ENCODE peak calls at places on chromosomes 12 and 14, in four cellular contexts. One of them, this sample, is unnamed.

GRCh38 chr14:20400965-20401593 is 12.2 kb downstream of the TEP1 start:
- DNase-seq in DND-41: no peak
- DNase-seq in IMR-90: peak
- DNase-seq in mammary epithelial cell: peak
- DNase-seq in this sample: no peak

GRCh38 chr14:60563113-60563512 is 54.2 kb downstream of the SIX6 start:
- DNase-seq in DND-41: no peak
- DNase-seq in IMR-90: peak
- DNase-seq in mammary epithelial cell: no peak
- DNase-seq in this sample: no peak

GRCh38 chr12:116990329-116990728 is 79.6 kb downstream of the FBXW8 start:
- DNase-seq in DND-41: no peak
- DNase-seq in IMR-90: no peak
- DNase-seq in mammary epithelial cell: no peak
- DNase-seq in this sample: no peak

GRCh38 chr14:71245659-71246361 is 338.6 kb downstream of the PCNX1 start:
- DNase-seq in DND-41: peak
- DNase-seq in IMR-90: no peak
- DNase-seq in mammary epithelial cell: no peak
- DNase-seq in this sample: no peak

GRCh38 chr12:27549801-27550652 is 26.0 kb downstream of the PPFIBP1 start:
- DNase-seq in DND-41: no peak
- DNase-seq in IMR-90: peak
- DNase-seq in mammary epithelial cell: peak
- DNase-seq in this sample: no peak

GRCh38 chr12:114412307-114412706 is 6.4 kb upstream of the TBX5 start:
- DNase-seq in DND-41: no peak
- DNase-seq in IMR-90: no peak
- DNase-seq in mammary epithelial cell: no peak
- DNase-seq in this sample: no peak

GRCh38 chr14:33686856-33687255 is 264.0 kb downstream of the EGLN3 start:
- DNase-seq in DND-41: no peak
- DNase-seq in IMR-90: no peak
- DNase-seq in mammary epithelial cell: no peak
- DNase-seq in this sample: no peak

GRCh38 chr14:79375336-79375735 is 836.0 kb downstream of the DIO2 start:
- DNase-seq in DND-41: no peak
- DNase-seq in IMR-90: no peak
- DNase-seq in mammary epithelial cell: no peak
- DNase-seq in this sample: no peak

GRCh38 chr12:65792724-65793123 is 31.6 kb upstream of the HMGA2 start:
- DNase-seq in DND-41: no peak
- DNase-seq in IMR-90: no peak
- DNase-seq in mammary epithelial cell: no peak
- DNase-seq in this sample: no peak

GRCh38 chr14:87491816-87492215 is 501.2 kb downstream of the GALC start:
- DNase-seq in DND-41: no peak
- DNase-seq in IMR-90: no peak
- DNase-seq in mammary epithelial cell: peak
- DNase-seq in this sample: no peak
- H2AFZ ChIP-seq in DND-41: no peak
- H2AFZ ChIP-seq in IMR-90: no peak
- H2AFZ ChIP-seq in mammary epithelial cell: peak
- H2AFZ ChIP-seq in this sample: no peak

GRCh38 chr14:68928770-68929550 is 50.1 kb downstream of the ACTN1 start:
- DNase-seq in DND-41: no peak
- DNase-seq in IMR-90: no peak
- DNase-seq in mammary epithelial cell: no peak
- DNase-seq in this sample: no peak
- H3K4me3 ChIP-seq in DND-41: no peak
- H3K4me3 ChIP-seq in IMR-90: no peak
- H3K4me3 ChIP-seq in mammary epithelial cell: no peak
- H3K4me3 ChIP-seq in this sample: no peak

GRCh38 chr12:132433641-132434395 is 56.1 kb upstream of the FBRSL1 start:
- DNase-seq in DND-41: no peak
- DNase-seq in IMR-90: no peak
- DNase-seq in mammary epithelial cell: no peak
- DNase-seq in this sample: no peak

GRCh38 chr12:132432721-132433577 is 57.0 kb upstream of the FBRSL1 start:
- DNase-seq in DND-41: no peak
- DNase-seq in IMR-90: peak
- DNase-seq in mammary epithelial cell: no peak
- DNase-seq in this sample: no peak

GRCh38 chr12:132429932-132430643 is 59.9 kb upstream of the FBRSL1 start:
- DNase-seq in DND-41: peak
- DNase-seq in IMR-90: no peak
- DNase-seq in mammary epithelial cell: peak
- DNase-seq in this sample: no peak

GRCh38 chr12:132430838-132431826 is 58.8 kb upstream of the FBRSL1 start:
- DNase-seq in DND-41: no peak
- DNase-seq in IMR-90: no peak
- DNase-seq in mammary epithelial cell: no peak
- DNase-seq in this sample: no peak

GRCh38 chr12:132432126-132432525 is 57.8 kb upstream of the FBRSL1 start:
- DNase-seq in DND-41: no peak
- DNase-seq in IMR-90: no peak
- DNase-seq in mammary epithelial cell: no peak
- DNase-seq in this sample: no peak
- H3K4me2 ChIP-seq in DND-41: no peak
- H3K4me2 ChIP-seq in IMR-90: no peak
- H3K4me2 ChIP-seq in mammary epithelial cell: no peak
- H3K4me2 ChIP-seq in this sample: no peak

DNA sequence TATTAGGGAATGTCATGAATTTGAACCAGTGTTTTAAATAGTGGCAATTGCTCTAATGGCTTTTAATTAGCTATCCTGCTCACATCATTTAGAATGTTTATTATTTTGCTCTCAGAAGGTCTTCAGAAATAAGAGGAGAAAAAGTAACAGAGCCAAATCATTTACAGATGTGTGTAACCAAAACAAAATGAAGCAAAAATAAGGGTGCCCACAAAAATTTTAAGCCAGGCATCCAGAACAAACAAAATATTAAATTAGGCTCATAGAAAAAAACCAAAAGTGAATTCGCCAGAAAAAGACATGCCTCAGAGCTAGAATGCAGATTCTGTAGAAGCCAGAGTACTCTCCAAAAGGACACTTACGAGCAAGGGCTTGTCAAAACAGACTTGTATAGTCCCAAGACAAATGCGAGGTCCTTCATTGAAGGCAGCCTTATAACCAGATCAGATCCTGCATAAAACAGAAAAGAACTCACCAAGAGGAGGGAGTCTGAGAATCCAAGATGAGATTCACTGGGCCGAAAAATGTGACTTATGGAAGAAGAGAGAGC is 20.2 kb upstream of the SERPINA1 start:
- DNase-seq in DND-41: no peak
- DNase-seq in IMR-90: no peak
- DNase-seq in mammary epithelial cell: no peak
- DNase-seq in this sample: no peak
- H2AFZ ChIP-seq in DND-41: no peak
- H2AFZ ChIP-seq in IMR-90: no peak
- H2AFZ ChIP-seq in mammary epithelial cell: peak
- H2AFZ ChIP-seq in this sample: no peak

DNA sequence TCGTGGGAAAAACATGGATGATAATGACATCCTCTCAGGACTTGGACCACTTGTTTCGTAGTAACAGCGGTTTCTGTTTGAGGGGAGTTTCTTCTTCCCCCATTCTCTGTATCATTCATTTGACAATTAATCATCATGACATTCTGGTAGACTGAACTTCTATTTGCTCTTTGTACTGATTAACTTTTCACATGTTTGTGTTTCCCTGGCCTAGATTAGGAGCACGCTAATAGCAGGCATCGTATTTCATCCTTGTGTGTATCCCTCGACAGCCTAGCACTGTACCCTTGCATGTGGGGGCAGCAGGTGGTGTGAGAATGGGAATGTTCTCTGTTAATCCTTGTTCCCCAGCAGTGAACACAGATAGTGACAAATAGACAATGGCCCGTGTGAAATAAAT is 8.1 kb downstream of the LRRC74A start:
- DNase-seq in DND-41: no peak
- DNase-seq in IMR-90: no peak
- DNase-seq in mammary epithelial cell: no peak
- DNase-seq in this sample: no peak
- H3K4me3 ChIP-seq in DND-41: no peak
- H3K4me3 ChIP-seq in IMR-90: no peak
- H3K4me3 ChIP-seq in mammary epithelial cell: no peak
- H3K4me3 ChIP-seq in this sample: no peak

GRCh38 chr12:13218641-13219040 is 22.1 kb downstream of the EMP1 start:
- DNase-seq in DND-41: no peak
- DNase-seq in IMR-90: no peak
- DNase-seq in mammary epithelial cell: peak
- DNase-seq in this sample: no peak

GRCh38 chr12:13222076-13222475 is 25.6 kb downstream of the EMP1 start:
- DNase-seq in DND-41: no peak
- DNase-seq in IMR-90: no peak
- DNase-seq in mammary epithelial cell: peak
- DNase-seq in this sample: no peak

GRCh38 chr12:13223176-13223806 is 26.8 kb downstream of the EMP1 start:
- DNase-seq in DND-41: no peak
- DNase-seq in IMR-90: peak
- DNase-seq in mammary epithelial cell: peak
- DNase-seq in this sample: no peak

GRCh38 chr12:13219320-13219719 is 22.8 kb downstream of the EMP1 start:
- DNase-seq in DND-41: no peak
- DNase-seq in IMR-90: no peak
- DNase-seq in mammary epithelial cell: no peak
- DNase-seq in this sample: no peak

DNA sequence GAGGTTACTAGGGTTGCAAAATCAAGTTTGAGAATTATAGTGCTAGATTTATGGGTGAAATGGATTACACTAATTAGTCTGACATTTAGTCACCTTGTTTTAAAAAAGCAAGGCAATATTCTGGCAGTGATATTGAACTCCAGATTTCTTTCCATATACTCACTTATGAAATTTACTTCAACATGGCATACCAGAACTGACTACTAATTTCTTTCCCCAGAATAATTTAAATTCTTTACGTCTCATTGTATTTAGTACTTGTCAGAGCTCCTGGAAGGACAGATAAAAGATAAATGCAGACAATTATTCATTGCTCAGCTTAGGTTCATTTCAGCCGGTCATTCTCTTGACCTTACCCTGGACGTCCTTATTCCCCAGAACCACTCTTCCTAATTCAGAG is 24.3 kb downstream of the EMP1 start:
- DNase-seq in DND-41: no peak
- DNase-seq in IMR-90: no peak
- DNase-seq in mammary epithelial cell: no peak
- DNase-seq in this sample: no peak
- H3K4me2 ChIP-seq in DND-41: no peak
- H3K4me2 ChIP-seq in IMR-90: peak
- H3K4me2 ChIP-seq in mammary epithelial cell: no peak
- H3K4me2 ChIP-seq in this sample: no peak

GRCh38 chr12:92511776-92512175 is 191.0 kb upstream of the PLEKHG7 start:
- DNase-seq in DND-41: no peak
- DNase-seq in IMR-90: no peak
- DNase-seq in mammary epithelial cell: no peak
- DNase-seq in this sample: no peak

GRCh38 chr12:92505373-92506340 is 197.1 kb upstream of the PLEKHG7 start:
- DNase-seq in DND-41: peak
- DNase-seq in IMR-90: peak
- DNase-seq in mammary epithelial cell: no peak
- DNase-seq in this sample: no peak

GRCh38 chr12:92506460-92506859 is 196.3 kb upstream of the PLEKHG7 start:
- DNase-seq in DND-41: no peak
- DNase-seq in IMR-90: no peak
- DNase-seq in mammary epithelial cell: no peak
- DNase-seq in this sample: no peak

GRCh38 chr12:92506891-92507290 is 195.9 kb upstream of the PLEKHG7 start:
- DNase-seq in DND-41: no peak
- DNase-seq in IMR-90: no peak
- DNase-seq in mammary epithelial cell: no peak
- DNase-seq in this sample: no peak

GRCh38 chr12:92509156-92509758 is 193.5 kb upstream of the PLEKHG7 start:
- DNase-seq in DND-41: no peak
- DNase-seq in IMR-90: no peak
- DNase-seq in mammary epithelial cell: peak
- DNase-seq in this sample: no peak
- H2AFZ ChIP-seq in DND-41: no peak
- H2AFZ ChIP-seq in IMR-90: no peak
- H2AFZ ChIP-seq in mammary epithelial cell: no peak
- H2AFZ ChIP-seq in this sample: no peak

GRCh38 chr12:118307069-118307954 is 65.4 kb downstream of the TAOK3 start:
- DNase-seq in DND-41: no peak
- DNase-seq in IMR-90: peak
- DNase-seq in mammary epithelial cell: peak
- DNase-seq in this sample: peak
- H3K4me3 ChIP-seq in DND-41: no peak
- H3K4me3 ChIP-seq in IMR-90: peak
- H3K4me3 ChIP-seq in mammary epithelial cell: peak
- H3K4me3 ChIP-seq in this sample: peak

GRCh38 chr12:81722004-81722403 is 37.1 kb downstream of the PPFIA2 start:
- DNase-seq in DND-41: no peak
- DNase-seq in IMR-90: no peak
- DNase-seq in mammary epithelial cell: no peak
- DNase-seq in this sample: no peak

GRCh38 chr12:81726634-81727033 is 32.5 kb downstream of the PPFIA2 start:
- DNase-seq in DND-41: no peak
- DNase-seq in IMR-90: no peak
- DNase-seq in mammary epithelial cell: no peak
- DNase-seq in this sample: no peak

GRCh38 chr12:81727387-81727786 is 31.8 kb downstream of the PPFIA2 start:
- DNase-seq in DND-41: no peak
- DNase-seq in IMR-90: no peak
- DNase-seq in mammary epithelial cell: no peak
- DNase-seq in this sample: no peak

DNA sequence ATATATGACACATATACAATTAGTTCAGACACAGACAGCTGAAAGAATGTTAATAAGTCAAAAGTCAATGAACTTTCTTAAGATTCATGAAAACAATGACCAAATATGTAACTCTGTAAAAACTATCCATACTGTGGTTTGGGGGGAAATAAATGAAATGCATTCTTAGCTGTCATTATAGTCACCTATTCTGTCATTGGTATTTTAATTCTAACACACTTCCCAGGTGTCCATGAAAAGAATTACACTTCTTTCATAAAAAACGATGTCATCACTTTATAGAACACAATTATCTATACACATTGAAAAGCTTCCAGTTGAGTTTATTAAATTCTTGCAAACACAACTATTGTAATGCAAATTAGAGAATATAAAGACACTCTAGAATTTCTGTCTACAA is 35.8 kb downstream of the PPFIA2 start:
- DNase-seq in DND-41: no peak
- DNase-seq in IMR-90: no peak
- DNase-seq in mammary epithelial cell: no peak
- DNase-seq in this sample: no peak
- H3K4me2 ChIP-seq in DND-41: no peak
- H3K4me2 ChIP-seq in IMR-90: no peak
- H3K4me2 ChIP-seq in mammary epithelial cell: no peak
- H3K4me2 ChIP-seq in this sample: no peak

GRCh38 chr14:49766839-49767238 is 1.1 kb upstream of the KLHDC2 start:
- DNase-seq in DND-41: no peak
- DNase-seq in IMR-90: no peak
- DNase-seq in mammary epithelial cell: peak
- DNase-seq in this sample: peak

GRCh38 chr14:49769581-49770211 is 1.7 kb downstream of the KLHDC2 start:
- DNase-seq in DND-41: no peak
- DNase-seq in IMR-90: no peak
- DNase-seq in mammary epithelial cell: no peak
- DNase-seq in this sample: peak

GRCh38 chr14:49768301-49769121 is 558 bp downstream of the KLHDC2 start:
- DNase-seq in DND-41: peak
- DNase-seq in IMR-90: peak
- DNase-seq in mammary epithelial cell: peak
- DNase-seq in this sample: peak

GRCh38 chr14:49769171-49769570 is 1.2 kb downstream of the KLHDC2 start:
- DNase-seq in DND-41: no peak
- DNase-seq in IMR-90: peak
- DNase-seq in mammary epithelial cell: peak
- DNase-seq in this sample: peak

GRCh38 chr14:49767473-49768300 is at the start of gene KLHDC2:
- DNase-seq in DND-41: peak
- DNase-seq in IMR-90: peak
- DNase-seq in mammary epithelial cell: peak
- DNase-seq in this sample: peak
- H2AFZ ChIP-seq in DND-41: peak
- H2AFZ ChIP-seq in IMR-90: peak
- H2AFZ ChIP-seq in mammary epithelial cell: peak
- H2AFZ ChIP-seq in this sample: peak